ENCODE peak calls at places on chromosomes 16 and 17, in six cellular contexts. R is HL-60, A is H1, Q is K562, T is GM12878, X is SK-N-SH. M is an unnamed sample.

GRCh38 chr16:74760007-74760767 is 14.4 kb downstream of the FA2H start:
- DNase-seq in X (no peak), R (no peak), T (no peak), Q (no peak), A (no peak), M (no peak)

GRCh38 chr17:19904924-19905323 is 37.2 kb upstream of the ULK2 start:
- DNase-seq in X (no peak), Q (no peak), T (no peak), A (no peak), R (no peak), M (no peak)

GRCh38 chr17:42642377-42642776 is 16.7 kb upstream of the TUBG2 start:
- DNase-seq in R (no peak), T (no peak), X (no peak), A (no peak), Q (no peak), M (no peak)

GRCh38 chr16:89026121-89026612 is 49.2 kb upstream of the CBFA2T3 start:
- DNase-seq in T (peak; percentile 72), Q (peak; percentile 80), A (no peak), R (no peak), X (no peak), M (no peak)

GRCh38 chr16:4465977-4466779 is 8.2 kb downstream of the NMRAL1 start:
- DNase-seq in T (no peak), A (no peak), R (peak; percentile 91), Q (no peak), X (no peak), M (no peak)

GRCh38 chr17:14755002-14755401 is 454.1 kb downstream of the HS3ST3B1 start:
- DNase-seq in T (no peak), Q (no peak), R (no peak), X (no peak), A (no peak), M (no peak)

GRCh38 chr16:72064361-72064894 is 1.4 kb downstream of the HPR start:
- DNase-seq in Q (no peak), A (no peak), X (no peak), T (no peak), R (no peak), M (peak; percentile 39)

GRCh38 chr16:58507195-58507962 is 7.4 kb downstream of the NDRG4 start:
- DNase-seq in X (no peak), Q (no peak), T (no peak), A (no peak), R (no peak), M (no peak)

GRCh38 chr16:66476328-66477027 is 49.4 kb downstream of the BEAN1 start:
- DNase-seq in Q (peak; percentile 74), T (no peak), R (no peak), X (peak; percentile 68), A (peak; percentile 83), M (no peak)

GRCh38 chr16:69005641-69006355 is 99.7 kb upstream of the HAS3 start:
- DNase-seq in A (no peak), X (no peak), Q (no peak), R (no peak), T (peak; percentile 52), M (no peak)

GRCh38 chr16:68999114-68999513 is 106.3 kb upstream of the HAS3 start:
- DNase-seq in A (no peak), R (no peak), Q (no peak), X (no peak), T (no peak), M (peak; percentile 60)

GRCh38 chr16:68997564-68997963 is 107.9 kb upstream of the HAS3 start:
- DNase-seq in T (no peak), Q (no peak), X (no peak), A (no peak), R (no peak), M (no peak)

GRCh38 chr16:69003500-69003899 is 102.0 kb upstream of the HAS3 start:
- DNase-seq in X (no peak), T (no peak), Q (no peak), R (no peak), A (no peak), M (no peak)
- TF ChIP-seq GABPA in X (no peak), T (no peak), Q (no peak), R (no peak), A (no peak), M (no peak)

DNA sequence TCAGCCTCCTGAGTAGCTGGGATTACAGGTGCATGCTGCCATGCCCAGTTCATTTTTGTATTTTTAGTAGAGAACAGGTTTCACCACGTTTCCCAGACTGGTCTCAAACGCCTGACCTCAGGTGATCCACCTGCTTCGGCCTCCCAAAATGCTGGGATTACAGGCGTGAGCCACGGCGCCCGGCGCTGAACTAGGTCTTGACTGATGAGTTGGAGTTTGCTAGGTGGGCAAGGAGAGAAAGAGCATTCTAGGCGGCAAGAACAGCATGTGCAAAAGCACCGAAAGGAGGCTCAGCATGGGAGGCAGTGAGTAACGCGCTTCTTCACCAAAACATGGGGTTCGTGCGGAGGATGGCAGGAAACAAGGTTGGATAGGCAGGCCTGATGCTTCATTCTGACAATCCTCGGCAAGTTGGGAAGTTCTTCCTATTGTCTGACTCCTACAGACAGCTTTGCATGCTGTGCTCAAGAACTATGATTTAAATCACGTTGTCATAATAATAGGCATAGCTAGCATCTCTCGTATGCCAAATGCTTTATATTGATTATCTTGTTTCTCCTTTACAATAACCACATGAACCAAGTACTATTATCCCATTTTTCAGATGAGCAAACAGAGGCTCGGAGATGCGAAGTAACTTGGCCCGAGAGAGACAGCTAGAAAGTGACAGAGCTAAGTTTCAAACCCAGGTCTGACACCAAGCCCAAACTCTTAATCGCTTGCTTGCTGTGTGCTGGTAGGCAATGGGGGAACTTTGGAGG is 26.5 kb downstream of the NEUROD2 start:
- DNase-seq in Q (no peak), X (no peak), A (no peak), T (no peak), R (no peak), M (no peak)
- TF ChIP-seq GABPA in Q (no peak), X (no peak), A (no peak), T (no peak), R (no peak), M (no peak)

GRCh38 chr17:43769426-43769825 is 9.4 kb downstream of the DUSP3 start:
- DNase-seq in Q (no peak), A (no peak), T (no peak), X (no peak), R (no peak), M (no peak)
- TF ChIP-seq GABPA in Q (no peak), A (no peak), T (no peak), X (no peak), R (no peak), M (no peak)

GRCh38 chr17:1636732-1637285 is 8.2 kb upstream of the SLC43A2 start:
- DNase-seq in R (no peak), A (no peak), X (no peak), T (no peak), Q (no peak), M (no peak)

GRCh38 chr17:1638624-1639300 is 6.8 kb downstream of the SCARF1 start:
- DNase-seq in X (peak; percentile 25), R (no peak), Q (no peak), T (no peak), A (no peak), M (no peak)

GRCh38 chr17:1634841-1635650 is 6.4 kb upstream of the SLC43A2 start:
- DNase-seq in Q (no peak), T (no peak), A (no peak), R (no peak), X (no peak), M (no peak)

GRCh38 chr17:1638171-1638583 is 7.4 kb downstream of the SCARF1 start:
- DNase-seq in R (no peak), A (no peak), Q (no peak), T (no peak), X (no peak), M (no peak)

GRCh38 chr17:1635675-1636465 is 7.2 kb upstream of the SLC43A2 start:
- DNase-seq in T (no peak), X (no peak), R (no peak), A (no peak), Q (no peak), M (no peak)
- TF ChIP-seq GABPA in T (no peak), X (no peak), R (no peak), A (no peak), Q (no peak), M (no peak)

DNA sequence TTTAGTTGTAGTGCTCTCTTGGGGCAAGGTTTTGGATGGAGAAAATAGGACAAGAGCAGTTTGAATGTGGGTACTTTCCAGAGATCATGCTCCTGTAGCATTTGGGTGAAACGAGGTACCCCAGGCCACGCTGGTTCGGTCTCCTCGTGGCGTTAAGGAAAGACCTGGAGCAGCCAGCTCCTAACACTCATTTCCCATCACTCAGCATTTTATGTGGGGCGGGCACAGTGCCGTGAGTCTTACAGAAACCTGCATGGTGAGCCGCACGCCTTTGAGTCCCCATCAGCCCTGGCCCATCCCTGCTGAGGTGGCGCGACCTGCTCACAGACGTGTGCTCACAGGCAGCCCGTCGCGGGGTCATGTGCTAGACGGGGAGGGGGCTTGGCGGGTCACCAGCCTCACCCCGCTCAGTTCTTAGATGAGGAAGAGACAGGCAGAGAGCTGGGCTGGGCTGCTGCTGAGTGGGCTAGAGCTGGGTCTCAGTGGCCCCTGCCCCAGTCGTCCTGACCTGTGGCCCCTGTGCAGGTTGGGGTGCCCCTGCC is 37.3 kb downstream of the TBCD start:
- DNase-seq in R (no peak), A (no peak), X (no peak), T (no peak), Q (no peak), M (no peak)
- TF ChIP-seq GABPA in R (no peak), A (no peak), X (no peak), T (no peak), Q (no peak), M (no peak)

GRCh38 chr16:1245452-1246005 is 5.0 kb downstream of the TPSAB1 start:
- DNase-seq in Q (no peak), T (no peak), A (no peak), R (no peak), X (no peak), M (no peak)
- TF ChIP-seq GABPA in Q (no peak), T (no peak), A (no peak), R (no peak), X (no peak), M (no peak)